ENCODE peak calls at places on chromosomes 12 and 14, in nine cellular contexts. F, G, Z, W, L, A, Y, E and D are unnamed samples. For H3K4me1, the result is how much of the 10 kb centered on the place peaks cover.

GRCh38 chr12:106675651-106676435 is 93.0 kb downstream of the RFX4 start:
- DNase-seq in L (no peak), Z (no peak), E (no peak), Y (no peak), A (no peak), F (peak), G (no peak), W (no peak), D (no peak)

GRCh38 chr12:98645572-98646067 is 530 bp downstream of the APAF1 start:
- DNase-seq in Z (peak), G (peak), L (peak), Y (no peak), F (peak), A (no peak), W (no peak), E (no peak), D (peak)

GRCh38 chr12:89384050-89384749 is 31.9 kb upstream of the DUSP6 start:
- DNase-seq in F (peak), W (no peak), A (no peak), L (peak), G (no peak), Y (no peak), Z (peak), E (peak), D (no peak)

GRCh38 chr14:61252354-61253063 is 28.6 kb downstream of the TMEM30B start:
- DNase-seq in G (peak), Y (peak), A (peak), W (peak), L (peak), F (peak), E (peak), Z (peak), D (peak)

GRCh38 chr12:62602445-62603060 is 135.9 kb downstream of the MON2 start:
- DNase-seq in L (peak), G (peak), W (peak), Y (peak), F (peak), A (peak), E (peak), Z (peak), D (peak)

GRCh38 chr12:123104809-123105208 is 46.1 kb downstream of the PITPNM2 start:
- DNase-seq in W (no peak), F (peak), A (no peak), Z (no peak), G (no peak), Y (no peak), L (no peak), E (no peak), D (no peak)

GRCh38 chr14:22839159-22839779 is 2.9 kb downstream of the MMP14 start:
- DNase-seq in L (no peak), G (no peak), F (no peak), Y (peak), W (no peak), E (no peak), A (no peak), Z (no peak), D (no peak)

GRCh38 chr12:56988207-56988739 is 18.1 kb downstream of the ZBTB39 start:
- DNase-seq in F (peak), W (no peak), G (no peak), E (no peak), A (no peak), Y (no peak), Z (no peak), L (peak), D (no peak)

GRCh38 chr14:91509083-91509877 is 830 bp downstream of the PPP4R3A start:
- DNase-seq in F (peak), E (peak), A (no peak), G (peak), L (peak), Y (peak), W (no peak), Z (peak), D (peak)

GRCh38 chr12:53211476-53212381 is 4.7 kb upstream of the ITGB7 start:
- DNase-seq in Z (no peak), G (peak), L (no peak), E (no peak), W (no peak), F (peak), Y (peak), A (no peak), D (no peak)

GRCh38 chr12:111781085-111781658 is 14.4 kb downstream of the ALDH2 start:
- DNase-seq in Y (no peak), Z (no peak), F (no peak), A (no peak), L (no peak), W (no peak), G (no peak), E (no peak), D (no peak)

GRCh38 chr14:53127151-53127550 is 26.0 kb downstream of the DDHD1 start:
- DNase-seq in W (no peak), L (no peak), E (no peak), F (no peak), G (no peak), Y (no peak), Z (no peak), A (no peak), D (no peak)

GRCh38 chr14:23121401-23121800 is 2.3 kb upstream of the CEBPE start:
- DNase-seq in W (no peak), L (no peak), Y (no peak), F (peak), A (no peak), E (no peak), Z (no peak), G (no peak), D (no peak)

GRCh38 chr12:116164976-116165425 is 112.5 kb downstream of the MED13L start:
- DNase-seq in L (no peak), E (no peak), F (no peak), W (peak), G (peak), Y (no peak), Z (no peak), A (no peak), D (no peak)

GRCh38 chr14:101839661-101840060 is 78.2 kb downstream of the PPP2R5C start:
- DNase-seq in Y (no peak), A (no peak), F (no peak), Z (no peak), E (no peak), G (no peak), L (no peak), W (no peak), D (no peak)

GRCh38 chr14:101839236-101839635 is 77.7 kb downstream of the PPP2R5C start:
- DNase-seq in G (no peak), Z (no peak), F (no peak), W (no peak), E (no peak), A (no peak), Y (no peak), L (no peak), D (no peak)

GRCh38 chr14:101843038-101843437 is 81.5 kb downstream of the PPP2R5C start:
- DNase-seq in E (no peak), A (no peak), L (no peak), F (no peak), Y (no peak), Z (no peak), W (no peak), G (no peak), D (no peak)

GRCh38 chr14:101838476-101838875 is 77.0 kb downstream of the PPP2R5C start:
- DNase-seq in L (no peak), F (no peak), Z (no peak), A (no peak), Y (no peak), E (no peak), G (no peak), W (no peak), D (no peak)

DNA sequence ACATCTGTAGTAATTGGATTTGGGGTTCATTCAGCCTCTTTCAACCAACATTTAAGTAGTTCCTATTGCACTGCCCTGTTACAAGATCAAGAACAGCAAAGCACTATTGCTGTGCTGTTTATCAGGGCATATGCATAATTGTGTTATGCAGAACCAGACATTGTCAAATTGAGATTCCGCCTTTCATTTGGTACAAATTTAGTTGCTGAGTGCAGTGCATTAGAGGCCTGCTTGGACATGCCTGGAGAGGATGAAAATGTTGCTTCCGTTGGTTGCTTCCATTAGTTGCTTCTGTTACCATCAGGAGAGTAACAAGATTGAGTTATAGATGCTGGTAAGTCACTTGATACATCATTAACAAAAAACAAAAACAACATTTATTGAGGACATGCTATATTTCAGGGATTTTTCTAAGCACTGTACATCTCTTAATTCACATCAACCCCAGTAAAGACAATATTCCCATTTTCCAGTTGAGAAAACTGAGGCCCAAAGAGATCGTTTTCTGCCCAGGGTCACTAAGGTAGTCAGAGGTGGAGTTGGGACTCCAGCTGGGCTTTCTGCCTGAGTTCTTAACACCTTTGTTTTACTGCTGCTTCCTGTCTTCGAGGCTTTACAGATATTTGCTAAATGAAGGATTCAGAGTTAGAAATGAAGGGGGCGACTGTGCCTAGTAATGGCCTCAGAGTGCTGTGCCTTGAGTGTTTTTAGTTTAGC is 79.3 kb downstream of the PPP2R5C start:
- DNase-seq in L (no peak), F (no peak), W (no peak), E (no peak), G (no peak), Y (no peak), A (no peak), Z (no peak), D (no peak)
- H3K4me1 ChIP-seq in L (under half), F (under half), W (under half), E (half or more), G (under half), Y (under half), A (under half), Z (under half), D (under half)

GRCh38 chr12:2449586-2449985 is 345.2 kb upstream of the FKBP4 start:
- DNase-seq in Z (no peak), G (no peak), W (no peak), F (no peak), A (no peak), L (no peak), E (no peak), Y (no peak), D (no peak)
- H3K4me1 ChIP-seq in Z (under half), G (under half), W (under half), F (under half), A (under half), L (under half), E (half or more), Y (under half), D (under half)

GRCh38 chr12:121724930-121725329 is 12.4 kb downstream of the TMEM120B start:
- DNase-seq in E (no peak), Z (no peak), A (no peak), W (no peak), Y (no peak), L (no peak), F (no peak), G (no peak), D (no peak)
- H3K4me1 ChIP-seq in E (under half), Z (under half), A (under half), W (under half), Y (under half), L (under half), F (under half), G (under half), D (under half)

GRCh38 chr12:51969643-51970042 is 18.1 kb downstream of the ACVR1B start:
- DNase-seq in Y (no peak), F (no peak), Z (no peak), G (no peak), L (no peak), E (no peak), A (no peak), W (no peak), D (no peak)

GRCh38 chr12:51972424-51972812 is 20.9 kb downstream of the ACVR1B start:
- DNase-seq in E (no peak), Y (no peak), G (no peak), F (no peak), Z (no peak), L (no peak), A (no peak), W (no peak), D (no peak)

GRCh38 chr12:51972849-51973273 is 21.4 kb downstream of the ACVR1B start:
- DNase-seq in W (no peak), F (no peak), L (peak), Z (peak), Y (no peak), A (no peak), G (no peak), E (peak), D (no peak)

GRCh38 chr12:51971679-51972423 is 20.4 kb downstream of the ACVR1B start:
- DNase-seq in G (no peak), Y (no peak), Z (no peak), F (no peak), L (no peak), W (no peak), A (no peak), E (no peak), D (no peak)

GRCh38 chr12:51970904-51971646 is 19.6 kb downstream of the ACVR1B start:
- DNase-seq in L (peak), G (peak), W (no peak), F (peak), E (no peak), Z (no peak), Y (no peak), A (no peak), D (no peak)
- H3K4me1 ChIP-seq in L (under half), G (under half), W (under half), F (under half), E (under half), Z (under half), Y (under half), A (under half), D (under half)

DNA sequence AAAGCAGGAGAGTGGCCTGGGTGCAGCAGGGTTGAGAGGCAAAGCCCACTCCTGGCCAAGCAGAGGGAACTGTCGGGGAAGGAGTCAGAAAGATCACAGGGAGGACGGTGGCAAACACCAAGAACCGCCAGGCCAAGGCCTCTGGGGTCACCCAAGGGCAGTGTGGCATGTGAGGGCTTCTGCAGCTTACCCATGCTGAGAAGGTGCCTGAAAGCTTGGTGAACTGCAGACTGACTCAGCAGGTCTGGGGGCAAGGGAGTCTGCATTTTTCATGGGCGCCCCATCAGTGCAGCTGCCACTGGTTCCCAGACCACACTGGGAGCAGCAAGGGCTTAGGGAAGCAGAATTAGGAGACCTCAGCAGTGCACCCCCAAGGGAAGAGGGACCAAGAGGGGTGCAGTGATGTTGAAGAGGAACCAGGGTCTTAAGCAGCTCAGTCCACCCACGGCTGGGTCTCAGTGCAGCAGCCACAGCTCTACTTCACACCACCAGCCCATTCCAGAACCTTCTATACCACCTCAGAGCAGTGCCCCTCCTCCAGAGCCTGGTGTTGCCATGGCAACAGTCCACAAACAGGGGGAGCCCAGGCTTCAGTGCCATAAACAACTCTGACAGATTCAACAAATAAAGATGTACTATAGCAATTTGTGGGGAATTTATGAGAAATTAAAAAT is 59.4 kb downstream of the ITPK1 start:
- DNase-seq in Z (no peak), G (peak), F (no peak), Y (no peak), E (no peak), W (no peak), A (no peak), L (no peak), D (no peak)
- H3K4me1 ChIP-seq in Z (under half), G (under half), F (under half), Y (under half), E (half or more), W (under half), A (under half), L (under half), D (under half)

GRCh38 chr14:101209594-101209993 is 306.1 kb upstream of the RTL1 start:
- DNase-seq in Y (no peak), E (no peak), L (no peak), F (no peak), A (no peak), G (no peak), Z (no peak), W (peak), D (no peak)
- H3K4me1 ChIP-seq in Y (under half), E (under half), L (under half), F (under half), A (under half), G (under half), Z (under half), W (under half), D (under half)

DNA sequence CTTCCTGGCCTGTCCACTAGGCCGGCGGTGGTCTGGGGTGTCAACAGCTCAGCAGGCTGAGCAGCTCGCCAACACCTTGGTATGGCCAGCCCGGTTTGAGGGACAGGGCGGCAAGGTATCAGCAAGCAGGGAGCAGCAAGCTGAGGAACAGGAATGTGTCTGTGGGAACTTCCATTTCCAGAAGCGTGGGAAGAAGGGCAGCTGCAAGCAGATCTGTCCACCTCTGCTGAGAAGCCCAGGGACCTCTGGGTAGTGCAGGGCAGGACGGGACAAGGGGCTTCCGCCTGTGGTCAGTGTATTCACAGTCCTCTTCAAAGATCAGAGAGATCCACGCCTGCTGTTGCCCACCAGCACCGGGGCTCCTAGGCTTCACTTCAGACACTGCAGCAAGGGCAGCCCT is 36.0 kb downstream of the ACTN1 start:
- DNase-seq in A (no peak), L (no peak), F (no peak), Y (no peak), G (no peak), W (no peak), Z (no peak), E (no peak), D (no peak)
- H3K4me1 ChIP-seq in A (half or more), L (half or more), F (under half), Y (under half), G (half or more), W (under half), Z (under half), E (half or more), D (under half)

DNA sequence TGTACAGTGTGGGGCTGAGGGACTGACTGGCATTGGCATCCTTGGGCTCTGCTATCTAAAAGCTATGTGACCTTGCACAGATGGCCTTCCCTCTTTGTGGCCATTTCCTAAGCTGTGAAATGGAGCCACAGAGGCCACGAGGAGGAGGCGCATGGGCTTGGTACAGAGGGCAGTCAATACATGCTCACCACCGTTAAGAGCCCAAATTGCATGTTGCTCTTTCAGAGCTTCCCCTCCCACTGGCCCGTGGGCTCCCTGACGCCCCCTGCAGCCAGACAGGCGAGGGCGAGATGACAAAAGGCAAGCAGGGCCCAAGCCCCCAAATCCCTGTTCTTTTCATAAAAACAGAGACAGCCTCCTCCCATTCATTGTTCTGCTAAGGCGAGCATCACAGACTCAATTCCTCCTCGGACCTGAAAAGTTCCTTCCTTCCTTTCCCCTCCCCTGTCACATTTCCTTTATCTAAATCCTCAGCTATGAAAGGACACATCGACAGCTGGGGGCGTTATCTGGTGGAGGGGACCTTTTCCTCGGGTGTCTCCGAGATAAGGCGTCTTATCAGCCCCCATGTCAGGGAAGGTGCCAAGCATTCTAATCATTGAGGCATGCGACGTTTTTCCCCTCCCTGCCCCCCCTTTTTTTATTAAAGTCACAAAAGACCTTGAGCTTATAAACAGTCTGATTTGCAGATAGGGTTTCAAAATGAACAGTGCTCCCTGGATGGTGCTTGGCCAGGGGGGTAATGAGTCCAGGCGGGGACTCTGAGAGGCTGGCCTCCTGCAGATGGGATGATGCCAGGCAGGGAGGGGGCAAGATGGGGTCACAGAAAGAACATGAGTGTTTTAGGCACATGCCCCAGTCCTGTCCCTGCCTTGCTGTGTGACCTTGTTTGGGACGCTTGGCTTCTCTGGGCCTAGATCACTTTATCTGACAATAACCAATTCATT is 26.4 kb downstream of the FAM222A start:
- DNase-seq in L (no peak), W (no peak), Z (no peak), E (peak), Y (peak), A (no peak), F (peak), G (no peak), D (peak)
- H3K4me1 ChIP-seq in L (under half), W (under half), Z (under half), E (under half), Y (under half), A (under half), F (half or more), G (under half), D (under half)

DNA sequence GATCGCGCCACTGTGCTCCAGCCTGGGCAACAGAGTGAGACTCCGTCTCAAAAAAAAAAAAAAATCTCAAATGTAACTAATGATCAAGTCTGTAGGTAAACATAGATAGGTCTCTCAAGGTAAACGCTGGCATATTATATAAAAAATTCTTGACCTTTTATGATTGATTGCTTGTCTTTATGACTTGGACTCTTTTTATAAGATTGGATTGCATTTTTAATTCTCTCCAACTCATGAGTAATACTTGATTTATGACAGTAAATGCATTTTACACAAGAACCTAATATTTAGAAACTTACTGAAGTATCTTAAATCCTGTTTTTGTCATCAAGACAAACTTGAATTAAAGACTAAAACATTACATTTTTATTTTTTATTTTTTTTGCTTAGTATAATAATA is 16.1 kb downstream of the ARF6 start:
- DNase-seq in F (no peak), W (no peak), G (no peak), L (no peak), A (no peak), E (no peak), Y (no peak), Z (no peak), D (no peak)
- H3K4me1 ChIP-seq in F (under half), W (under half), G (under half), L (under half), A (under half), E (under half), Y (under half), Z (under half), D (under half)

DNA sequence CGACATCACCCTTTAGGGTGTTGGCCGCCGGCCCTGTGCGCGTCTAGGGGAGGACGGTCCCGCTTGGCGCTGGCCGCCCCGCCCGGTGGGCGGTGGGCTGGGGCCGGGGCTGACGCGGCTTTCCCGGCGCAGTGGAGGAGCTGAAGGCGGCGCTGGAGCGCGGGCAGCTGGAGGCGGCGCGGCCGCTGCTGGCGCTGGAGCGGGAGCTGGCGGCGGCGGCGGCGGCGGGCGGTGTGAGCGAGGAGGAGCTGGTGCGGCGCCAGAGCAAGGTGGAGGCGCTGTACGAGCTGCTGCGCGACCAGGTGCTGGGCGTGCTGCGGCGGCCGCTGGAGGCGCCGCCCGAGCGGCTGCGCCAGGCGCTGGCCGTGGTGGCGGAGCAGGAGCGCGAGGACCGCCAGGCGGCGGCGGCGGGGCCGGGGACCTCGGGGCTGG is 3.6 kb downstream of the TNFAIP2 start:
- DNase-seq in G (no peak), A (no peak), Z (peak), F (peak), W (no peak), Y (peak), E (peak), L (peak), D (no peak)
- H3K4me1 ChIP-seq in G (half or more), A (under half), Z (under half), F (under half), W (under half), Y (under half), E (half or more), L (under half), D (under half)